ENCODE peak calls at places on chromosomes 12 and 14, in eight cellular contexts. One of them, this sample, is unnamed.

GRCh38 chr14:54002653-54003052 is 46.0 kb upstream of the BMP4 start:
- DNase-seq in OCI-LY7: no peak
- DNase-seq in neural progenitor cell: no peak
- DNase-seq in GM23338: no peak
- DNase-seq in PC-3: no peak
- DNase-seq in HCT116: no peak
- DNase-seq in hepatocyte: peak
- DNase-seq in SK-N-SH: no peak
- DNase-seq in this sample: no peak

GRCh38 chr14:23524954-23525353 is 26.6 kb downstream of the ZFHX2 start:
- DNase-seq in PC-3: no peak
- DNase-seq in OCI-LY7: no peak
- DNase-seq in neural progenitor cell: no peak
- DNase-seq in hepatocyte: no peak
- DNase-seq in SK-N-SH: no peak
- DNase-seq in GM23338: no peak
- DNase-seq in HCT116: no peak
- DNase-seq in this sample: no peak

GRCh38 chr12:75825686-75826085 is 205.9 kb downstream of the PHLDA1 start:
- DNase-seq in GM23338: no peak
- DNase-seq in OCI-LY7: no peak
- DNase-seq in SK-N-SH: no peak
- DNase-seq in neural progenitor cell: no peak
- DNase-seq in PC-3: peak
- DNase-seq in hepatocyte: no peak
- DNase-seq in HCT116: peak
- DNase-seq in this sample: no peak

GRCh38 chr14:53249059-53249458 is 95.9 kb upstream of the DDHD1 start:
- DNase-seq in PC-3: peak
- DNase-seq in hepatocyte: no peak
- DNase-seq in SK-N-SH: no peak
- DNase-seq in OCI-LY7: no peak
- DNase-seq in HCT116: no peak
- DNase-seq in GM23338: no peak
- DNase-seq in neural progenitor cell: no peak
- DNase-seq in this sample: no peak

GRCh38 chr12:131511391-131511802 is 199.5 kb upstream of the SFSWAP start:
- DNase-seq in hepatocyte: no peak
- DNase-seq in neural progenitor cell: no peak
- DNase-seq in OCI-LY7: peak
- DNase-seq in SK-N-SH: no peak
- DNase-seq in HCT116: peak
- DNase-seq in PC-3: peak
- DNase-seq in GM23338: peak
- DNase-seq in this sample: peak

GRCh38 chr12:115325858-115326257 is 641.9 kb upstream of the TBX3 start:
- DNase-seq in GM23338: no peak
- DNase-seq in HCT116: no peak
- DNase-seq in hepatocyte: no peak
- DNase-seq in OCI-LY7: no peak
- DNase-seq in neural progenitor cell: no peak
- DNase-seq in SK-N-SH: no peak
- DNase-seq in PC-3: peak
- DNase-seq in this sample: no peak

GRCh38 chr12:132582058-132582420 is 28.3 kb downstream of the LRCOL1 start:
- DNase-seq in OCI-LY7: no peak
- DNase-seq in SK-N-SH: no peak
- DNase-seq in HCT116: no peak
- DNase-seq in PC-3: no peak
- DNase-seq in neural progenitor cell: peak
- DNase-seq in GM23338: peak
- DNase-seq in hepatocyte: no peak
- DNase-seq in this sample: no peak

GRCh38 chr14:74852922-74853530 is 22.9 kb downstream of the PROX2 start:
- DNase-seq in neural progenitor cell: no peak
- DNase-seq in OCI-LY7: no peak
- DNase-seq in hepatocyte: peak
- DNase-seq in HCT116: no peak
- DNase-seq in SK-N-SH: no peak
- DNase-seq in PC-3: no peak
- DNase-seq in GM23338: no peak
- DNase-seq in this sample: no peak

GRCh38 chr14:22685467-22685866 is 41.3 kb upstream of the OR6J1 start:
- DNase-seq in PC-3: peak
- DNase-seq in SK-N-SH: no peak
- DNase-seq in hepatocyte: no peak
- DNase-seq in neural progenitor cell: peak
- DNase-seq in HCT116: no peak
- DNase-seq in OCI-LY7: no peak
- DNase-seq in GM23338: peak
- DNase-seq in this sample: no peak

GRCh38 chr12:46233985-46234384 is 34.9 kb downstream of the SLC38A1 start:
- DNase-seq in HCT116: no peak
- DNase-seq in SK-N-SH: no peak
- DNase-seq in GM23338: no peak
- DNase-seq in OCI-LY7: no peak
- DNase-seq in neural progenitor cell: no peak
- DNase-seq in hepatocyte: no peak
- DNase-seq in PC-3: no peak
- DNase-seq in this sample: no peak

GRCh38 chr14:89899917-89900680 is 54.4 kb downstream of the EFCAB11 start:
- DNase-seq in neural progenitor cell: peak
- DNase-seq in HCT116: peak
- DNase-seq in SK-N-SH: peak
- DNase-seq in GM23338: peak
- DNase-seq in OCI-LY7: peak
- DNase-seq in hepatocyte: peak
- DNase-seq in PC-3: peak
- DNase-seq in this sample: peak

GRCh38 chr12:91717804-91718203 is 427.8 kb downstream of the BTG1 start:
- DNase-seq in neural progenitor cell: no peak
- DNase-seq in SK-N-SH: no peak
- DNase-seq in GM23338: no peak
- DNase-seq in hepatocyte: no peak
- DNase-seq in OCI-LY7: no peak
- DNase-seq in PC-3: no peak
- DNase-seq in HCT116: no peak
- DNase-seq in this sample: no peak

GRCh38 chr12:12686925-12687324 is 9.1 kb downstream of the GPR19 start:
- DNase-seq in hepatocyte: no peak
- DNase-seq in PC-3: no peak
- DNase-seq in HCT116: no peak
- DNase-seq in neural progenitor cell: no peak
- DNase-seq in SK-N-SH: no peak
- DNase-seq in OCI-LY7: no peak
- DNase-seq in GM23338: no peak
- DNase-seq in this sample: no peak

GRCh38 chr12:87960557-87960956 is 68.6 kb downstream of the C12orf50 start:
- DNase-seq in PC-3: no peak
- DNase-seq in GM23338: no peak
- DNase-seq in HCT116: no peak
- DNase-seq in OCI-LY7: no peak
- DNase-seq in hepatocyte: no peak
- DNase-seq in SK-N-SH: peak
- DNase-seq in neural progenitor cell: no peak
- DNase-seq in this sample: no peak

GRCh38 chr14:91380610-91381371 is 36.8 kb downstream of the CCDC88C start:
- DNase-seq in hepatocyte: peak
- DNase-seq in PC-3: no peak
- DNase-seq in HCT116: no peak
- DNase-seq in neural progenitor cell: no peak
- DNase-seq in OCI-LY7: peak
- DNase-seq in GM23338: no peak
- DNase-seq in SK-N-SH: no peak
- DNase-seq in this sample: no peak

GRCh38 chr12:105281694-105282049 is 45.7 kb upstream of the APPL2 start:
- DNase-seq in neural progenitor cell: no peak
- DNase-seq in GM23338: peak
- DNase-seq in PC-3: peak
- DNase-seq in SK-N-SH: no peak
- DNase-seq in OCI-LY7: no peak
- DNase-seq in HCT116: no peak
- DNase-seq in hepatocyte: peak
- DNase-seq in this sample: no peak

GRCh38 chr12:90841336-90841735 is 113.6 kb downstream of the CCER1 start:
- DNase-seq in GM23338: no peak
- DNase-seq in OCI-LY7: no peak
- DNase-seq in neural progenitor cell: no peak
- DNase-seq in hepatocyte: no peak
- DNase-seq in PC-3: peak
- DNase-seq in SK-N-SH: no peak
- DNase-seq in HCT116: no peak
- DNase-seq in this sample: no peak

GRCh38 chr12:54193437-54193836 is 4.7 kb upstream of the SMUG1 start:
- DNase-seq in neural progenitor cell: no peak
- DNase-seq in HCT116: no peak
- DNase-seq in PC-3: no peak
- DNase-seq in SK-N-SH: peak
- DNase-seq in hepatocyte: no peak
- DNase-seq in OCI-LY7: no peak
- DNase-seq in GM23338: no peak
- DNase-seq in this sample: no peak

GRCh38 chr12:29159690-29160089 is 10.6 kb downstream of the FAR2 start:
- DNase-seq in neural progenitor cell: no peak
- DNase-seq in SK-N-SH: no peak
- DNase-seq in HCT116: no peak
- DNase-seq in OCI-LY7: no peak
- DNase-seq in hepatocyte: no peak
- DNase-seq in PC-3: no peak
- DNase-seq in GM23338: no peak
- DNase-seq in this sample: no peak

GRCh38 chr14:101501858-101502615 is 59.3 kb upstream of the DIO3 start:
- DNase-seq in PC-3: no peak
- DNase-seq in neural progenitor cell: no peak
- DNase-seq in GM23338: no peak
- DNase-seq in SK-N-SH: no peak
- DNase-seq in HCT116: no peak
- DNase-seq in hepatocyte: no peak
- DNase-seq in OCI-LY7: no peak
- DNase-seq in this sample: no peak

GRCh38 chr12:66409195-66409871 is 107.0 kb downstream of the HELB start:
- DNase-seq in hepatocyte: peak
- DNase-seq in neural progenitor cell: peak
- DNase-seq in SK-N-SH: peak
- DNase-seq in HCT116: peak
- DNase-seq in GM23338: peak
- DNase-seq in PC-3: peak
- DNase-seq in OCI-LY7: peak
- DNase-seq in this sample: peak

DNA sequence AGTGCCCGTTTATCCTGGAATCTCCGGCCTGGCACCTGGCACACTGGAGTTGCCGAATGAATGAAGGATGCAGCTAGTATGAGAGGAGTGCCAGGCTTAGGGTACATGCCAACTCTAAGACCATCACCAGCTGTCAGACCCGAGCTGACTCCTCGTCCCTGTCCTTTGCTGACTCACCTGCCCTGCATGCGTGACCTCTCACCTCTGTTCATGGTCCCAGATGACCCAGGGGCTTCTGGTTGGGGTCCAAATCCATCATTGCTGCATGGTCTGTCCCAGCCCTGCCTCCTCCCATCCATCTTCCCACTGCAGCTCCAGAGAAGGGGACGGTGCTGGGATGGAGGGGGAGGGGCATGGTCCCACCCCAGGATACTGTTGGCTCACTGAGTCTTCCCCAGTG is 9.9 kb upstream of the FAM222A start:
- DNase-seq in OCI-LY7: no peak
- DNase-seq in hepatocyte: no peak
- DNase-seq in neural progenitor cell: no peak
- DNase-seq in PC-3: no peak
- DNase-seq in GM23338: no peak
- DNase-seq in SK-N-SH: no peak
- DNase-seq in HCT116: no peak
- DNase-seq in this sample: no peak
- TF ChIP-seq EZH2phosphoT487 in OCI-LY7: no peak
- TF ChIP-seq EZH2phosphoT487 in hepatocyte: no peak
- TF ChIP-seq EZH2phosphoT487 in neural progenitor cell: no peak
- TF ChIP-seq EZH2phosphoT487 in PC-3: no peak
- TF ChIP-seq EZH2phosphoT487 in GM23338: no peak
- TF ChIP-seq EZH2phosphoT487 in SK-N-SH: no peak
- TF ChIP-seq EZH2phosphoT487 in HCT116: no peak
- TF ChIP-seq EZH2phosphoT487 in this sample: no peak

DNA sequence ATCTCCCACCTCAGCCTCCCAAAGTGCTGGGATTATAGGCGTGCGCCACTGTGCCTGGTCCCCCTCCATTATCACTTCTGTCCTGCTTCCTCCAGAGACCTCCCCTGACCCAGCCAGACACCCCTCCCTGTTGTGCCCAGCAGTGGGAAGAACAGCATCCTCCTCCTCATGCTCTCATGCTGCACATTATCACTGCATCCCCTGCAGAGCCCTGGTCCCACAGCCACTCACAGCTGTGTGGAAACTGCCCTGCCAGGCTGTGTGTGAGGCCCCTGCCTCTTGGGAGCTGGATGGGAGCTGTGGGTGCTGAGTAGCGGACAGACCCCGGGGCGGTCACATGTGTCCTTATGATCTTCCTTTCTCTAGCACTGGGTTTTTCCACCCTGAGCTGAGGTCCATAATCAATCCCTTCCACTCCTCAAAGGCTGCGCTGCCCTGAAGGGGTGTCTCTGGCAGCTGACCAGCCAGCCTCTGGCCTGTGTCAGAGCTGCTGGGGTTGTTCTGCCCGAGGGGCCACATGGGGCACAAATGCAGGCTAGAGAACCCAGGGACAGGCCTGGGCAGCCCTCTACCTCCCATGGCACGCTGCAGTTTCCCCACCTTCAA is 9.2 kb downstream of the HIP1R start:
- DNase-seq in HCT116: no peak
- DNase-seq in SK-N-SH: peak
- DNase-seq in neural progenitor cell: no peak
- DNase-seq in GM23338: no peak
- DNase-seq in OCI-LY7: no peak
- DNase-seq in hepatocyte: no peak
- DNase-seq in PC-3: no peak
- DNase-seq in this sample: no peak
- H2AFZ ChIP-seq in HCT116: no peak
- H2AFZ ChIP-seq in SK-N-SH: no peak
- H2AFZ ChIP-seq in neural progenitor cell: no peak
- H2AFZ ChIP-seq in GM23338: no peak
- H2AFZ ChIP-seq in OCI-LY7: no peak
- H2AFZ ChIP-seq in hepatocyte: no peak
- H2AFZ ChIP-seq in PC-3: no peak
- H2AFZ ChIP-seq in this sample: no peak

GRCh38 chr12:64077922-64078321 is 144.2 kb downstream of the KICS2 start:
- DNase-seq in neural progenitor cell: no peak
- DNase-seq in HCT116: no peak
- DNase-seq in OCI-LY7: no peak
- DNase-seq in PC-3: peak
- DNase-seq in hepatocyte: no peak
- DNase-seq in SK-N-SH: no peak
- DNase-seq in GM23338: peak
- DNase-seq in this sample: no peak
- TF ChIP-seq CTCF in neural progenitor cell: peak
- TF ChIP-seq CTCF in HCT116: no peak
- TF ChIP-seq CTCF in OCI-LY7: peak
- TF ChIP-seq CTCF in PC-3: peak
- TF ChIP-seq CTCF in hepatocyte: no peak
- TF ChIP-seq CTCF in SK-N-SH: peak
- TF ChIP-seq CTCF in GM23338: no peak
- TF ChIP-seq CTCF in this sample: peak

GRCh38 chr14:61304678-61305077 is 16.7 kb upstream of the PRKCH start:
- DNase-seq in PC-3: no peak
- DNase-seq in OCI-LY7: no peak
- DNase-seq in GM23338: no peak
- DNase-seq in HCT116: no peak
- DNase-seq in SK-N-SH: no peak
- DNase-seq in neural progenitor cell: no peak
- DNase-seq in hepatocyte: no peak
- DNase-seq in this sample: no peak

GRCh38 chr14:61308198-61308597 is 13.2 kb upstream of the PRKCH start:
- DNase-seq in neural progenitor cell: no peak
- DNase-seq in OCI-LY7: no peak
- DNase-seq in PC-3: no peak
- DNase-seq in GM23338: no peak
- DNase-seq in SK-N-SH: no peak
- DNase-seq in HCT116: no peak
- DNase-seq in hepatocyte: no peak
- DNase-seq in this sample: no peak
- TF ChIP-seq EZH2phosphoT487 in neural progenitor cell: no peak
- TF ChIP-seq EZH2phosphoT487 in OCI-LY7: no peak
- TF ChIP-seq EZH2phosphoT487 in PC-3: no peak
- TF ChIP-seq EZH2phosphoT487 in GM23338: no peak
- TF ChIP-seq EZH2phosphoT487 in SK-N-SH: no peak
- TF ChIP-seq EZH2phosphoT487 in HCT116: no peak
- TF ChIP-seq EZH2phosphoT487 in hepatocyte: no peak
- TF ChIP-seq EZH2phosphoT487 in this sample: no peak

This sample was measured in MM.1S.